ENCODE peak calls at places on chromosomes 13 and 19, in nine cellular contexts. One of them, this sample, is unnamed.

GRCh38 chr13:51861728-51862300 is at the start of gene CCDC70:
- DNase-seq in NCI-H2171: no peak
- DNase-seq in lower lobe of right lung: no peak
- DNase-seq in dermis blood vessel endothelial cell: peak
- DNase-seq in stimulated activated CD8-positive, alpha-beta memory T cell treated with anti-CD3 and anti-CD28 coated beads, Interleukin-4, amount 100 ng/mL, for 24 hours: no peak
- DNase-seq in left ventricle myocardium superior: no peak
- DNase-seq in AG09309: no peak
- DNase-seq in cerebellum: no peak
- DNase-seq in posterior vena cava: no peak
- DNase-seq in this sample: no peak

GRCh38 chr13:37690361-37690760 is 91.8 kb upstream of the POSTN start:
- DNase-seq in NCI-H2171: no peak
- DNase-seq in lower lobe of right lung: no peak
- DNase-seq in dermis blood vessel endothelial cell: no peak
- DNase-seq in stimulated activated CD8-positive, alpha-beta memory T cell treated with anti-CD3 and anti-CD28 coated beads, Interleukin-4, amount 100 ng/mL, for 24 hours: no peak
- DNase-seq in left ventricle myocardium superior: no peak
- DNase-seq in AG09309: no peak
- DNase-seq in cerebellum: no peak
- DNase-seq in posterior vena cava: no peak
- DNase-seq in this sample: no peak

GRCh38 chr19:50205681-50206138 is 2.3 kb downstream of the MYH14 start:
- DNase-seq in NCI-H2171: no peak
- DNase-seq in lower lobe of right lung: peak
- DNase-seq in dermis blood vessel endothelial cell: no peak
- DNase-seq in stimulated activated CD8-positive, alpha-beta memory T cell treated with anti-CD3 and anti-CD28 coated beads, Interleukin-4, amount 100 ng/mL, for 24 hours: no peak
- DNase-seq in left ventricle myocardium superior: no peak
- DNase-seq in AG09309: no peak
- DNase-seq in cerebellum: no peak
- DNase-seq in posterior vena cava: no peak
- DNase-seq in this sample: no peak

GRCh38 chr13:40381935-40382764 is 284.3 kb downstream of the FOXO1 start:
- DNase-seq in NCI-H2171: no peak
- DNase-seq in lower lobe of right lung: no peak
- DNase-seq in dermis blood vessel endothelial cell: no peak
- DNase-seq in stimulated activated CD8-positive, alpha-beta memory T cell treated with anti-CD3 and anti-CD28 coated beads, Interleukin-4, amount 100 ng/mL, for 24 hours: no peak
- DNase-seq in left ventricle myocardium superior: peak
- DNase-seq in AG09309: no peak
- DNase-seq in cerebellum: no peak
- DNase-seq in posterior vena cava: no peak
- DNase-seq in this sample: no peak

GRCh38 chr19:31319465-31319864 is 29.8 kb downstream of the TSHZ3 start:
- DNase-seq in NCI-H2171: no peak
- DNase-seq in lower lobe of right lung: no peak
- DNase-seq in dermis blood vessel endothelial cell: no peak
- DNase-seq in stimulated activated CD8-positive, alpha-beta memory T cell treated with anti-CD3 and anti-CD28 coated beads, Interleukin-4, amount 100 ng/mL, for 24 hours: no peak
- DNase-seq in left ventricle myocardium superior: no peak
- DNase-seq in AG09309: no peak
- DNase-seq in cerebellum: no peak
- DNase-seq in posterior vena cava: no peak
- DNase-seq in this sample: no peak

GRCh38 chr13:112455476-112456059 is 79.4 kb downstream of the SPACA7 start:
- DNase-seq in NCI-H2171: no peak
- DNase-seq in lower lobe of right lung: no peak
- DNase-seq in dermis blood vessel endothelial cell: no peak
- DNase-seq in stimulated activated CD8-positive, alpha-beta memory T cell treated with anti-CD3 and anti-CD28 coated beads, Interleukin-4, amount 100 ng/mL, for 24 hours: no peak
- DNase-seq in left ventricle myocardium superior: no peak
- DNase-seq in AG09309: no peak
- DNase-seq in cerebellum: no peak
- DNase-seq in posterior vena cava: peak
- DNase-seq in this sample: no peak

GRCh38 chr13:40118337-40118736 is 462.9 kb downstream of the COG6 start:
- DNase-seq in NCI-H2171: no peak
- DNase-seq in lower lobe of right lung: no peak
- DNase-seq in dermis blood vessel endothelial cell: no peak
- DNase-seq in stimulated activated CD8-positive, alpha-beta memory T cell treated with anti-CD3 and anti-CD28 coated beads, Interleukin-4, amount 100 ng/mL, for 24 hours: no peak
- DNase-seq in left ventricle myocardium superior: no peak
- DNase-seq in AG09309: no peak
- DNase-seq in cerebellum: no peak
- DNase-seq in posterior vena cava: no peak
- DNase-seq in this sample: no peak

GRCh38 chr19:48351341-48351752 is 12.4 kb downstream of the TMEM143 start:
- DNase-seq in NCI-H2171: peak
- DNase-seq in lower lobe of right lung: peak
- DNase-seq in dermis blood vessel endothelial cell: peak
- DNase-seq in stimulated activated CD8-positive, alpha-beta memory T cell treated with anti-CD3 and anti-CD28 coated beads, Interleukin-4, amount 100 ng/mL, for 24 hours: peak
- DNase-seq in left ventricle myocardium superior: peak
- DNase-seq in AG09309: no peak
- DNase-seq in cerebellum: peak
- DNase-seq in posterior vena cava: peak
- DNase-seq in this sample: peak

GRCh38 chr19:33241530-33242101 is 16.0 kb upstream of the SLC7A10 start:
- DNase-seq in NCI-H2171: no peak
- DNase-seq in lower lobe of right lung: peak
- DNase-seq in dermis blood vessel endothelial cell: peak
- DNase-seq in stimulated activated CD8-positive, alpha-beta memory T cell treated with anti-CD3 and anti-CD28 coated beads, Interleukin-4, amount 100 ng/mL, for 24 hours: peak
- DNase-seq in left ventricle myocardium superior: peak
- DNase-seq in AG09309: no peak
- DNase-seq in cerebellum: no peak
- DNase-seq in posterior vena cava: no peak
- DNase-seq in this sample: no peak

GRCh38 chr19:1250374-1251232 is 2.2 kb downstream of the MIDN start:
- DNase-seq in NCI-H2171: peak
- DNase-seq in lower lobe of right lung: peak
- DNase-seq in dermis blood vessel endothelial cell: peak
- DNase-seq in stimulated activated CD8-positive, alpha-beta memory T cell treated with anti-CD3 and anti-CD28 coated beads, Interleukin-4, amount 100 ng/mL, for 24 hours: no peak
- DNase-seq in left ventricle myocardium superior: peak
- DNase-seq in AG09309: no peak
- DNase-seq in cerebellum: no peak
- DNase-seq in posterior vena cava: peak
- DNase-seq in this sample: peak

GRCh38 chr19:43762814-43763213 is 8.1 kb upstream of the SMG9 start:
- DNase-seq in NCI-H2171: no peak
- DNase-seq in lower lobe of right lung: no peak
- DNase-seq in dermis blood vessel endothelial cell: no peak
- DNase-seq in stimulated activated CD8-positive, alpha-beta memory T cell treated with anti-CD3 and anti-CD28 coated beads, Interleukin-4, amount 100 ng/mL, for 24 hours: no peak
- DNase-seq in left ventricle myocardium superior: no peak
- DNase-seq in AG09309: no peak
- DNase-seq in cerebellum: no peak
- DNase-seq in posterior vena cava: no peak
- DNase-seq in this sample: no peak

GRCh38 chr13:72599148-72599743 is 128.2 kb downstream of the MZT1 start:
- DNase-seq in NCI-H2171: no peak
- DNase-seq in lower lobe of right lung: no peak
- DNase-seq in dermis blood vessel endothelial cell: no peak
- DNase-seq in stimulated activated CD8-positive, alpha-beta memory T cell treated with anti-CD3 and anti-CD28 coated beads, Interleukin-4, amount 100 ng/mL, for 24 hours: no peak
- DNase-seq in left ventricle myocardium superior: no peak
- DNase-seq in AG09309: no peak
- DNase-seq in cerebellum: no peak
- DNase-seq in posterior vena cava: no peak
- DNase-seq in this sample: no peak

GRCh38 chr13:61608138-61608537 is 192.5 kb upstream of the PCDH20 start:
- DNase-seq in NCI-H2171: no peak
- DNase-seq in lower lobe of right lung: no peak
- DNase-seq in dermis blood vessel endothelial cell: no peak
- DNase-seq in stimulated activated CD8-positive, alpha-beta memory T cell treated with anti-CD3 and anti-CD28 coated beads, Interleukin-4, amount 100 ng/mL, for 24 hours: no peak
- DNase-seq in left ventricle myocardium superior: no peak
- DNase-seq in AG09309: no peak
- DNase-seq in cerebellum: no peak
- DNase-seq in posterior vena cava: peak
- DNase-seq in this sample: no peak